ENCODE peak calls at places on chromosomes 6 and 20, in four cellular contexts. T is HCT116, X is A549, Y is pancreas. W is an unnamed sample.

GRCh38 chr6:56642366-56643261 is at the start of gene DST:
- DNase-seq in T (no peak), X (peak; percentile 66), Y (no peak), W (no peak)

GRCh38 chr20:63281741-63282665 is 9.4 kb downstream of the ARFGAP1 start:
- DNase-seq in T (no peak), X (no peak), Y (no peak), W (no peak)

GRCh38 chr6:110822248-110822647 is 7.0 kb upstream of the CDK19 start:
- DNase-seq in T (no peak), X (no peak), Y (no peak), W (no peak)

GRCh38 chr6:93684339-93684738 is 265.0 kb upstream of the EPHA7 start:
- DNase-seq in T (no peak), X (no peak), Y (no peak), W (no peak)

GRCh38 chr20:25867776-25868649 is 171.4 kb upstream of the ZNF337 start:
- DNase-seq in T (no peak), X (peak; percentile 78), Y (peak; percentile 73), W (peak; percentile 74)

GRCh38 chr20:21109144-21109543 is 3.0 kb upstream of the LINC00237 start:
- DNase-seq in T (no peak), X (no peak), Y (no peak), W (no peak)

GRCh38 chr6:11613858-11614257 is 76.3 kb downstream of the TMEM170B start:
- DNase-seq in T (peak; percentile 8), X (peak; percentile 57), Y (no peak), W (no peak)

GRCh38 chr6:170136541-170137175 is 154.2 kb downstream of the DLL1 start:
- DNase-seq in T (no peak), X (no peak), Y (peak; percentile 1), W (no peak)

GRCh38 chr6:84282566-84282965 is 55.1 kb upstream of the CEP162 start:
- DNase-seq in T (no peak), X (no peak), Y (no peak), W (no peak)

GRCh38 chr6:148857817-148858390 is 111.1 kb downstream of the UST start:
- DNase-seq in T (no peak), X (no peak), Y (no peak), W (no peak)

GRCh38 chr20:7930386-7930785 is 9.9 kb downstream of the HAO1 start:
- DNase-seq in T (no peak), X (no peak), Y (no peak), W (no peak)

GRCh38 chr20:32971703-32972161 is 32.5 kb downstream of the SUN5 start:
- DNase-seq in T (no peak), X (no peak), Y (no peak), W (no peak)

GRCh38 chr6:134347916-134348805 is 30.2 kb upstream of the SGK1 start:
- DNase-seq in T (no peak), X (no peak), Y (no peak), W (no peak)

GRCh38 chr6:53547166-53547814 is 2.4 kb upstream of the GCLC start:
- DNase-seq in T (no peak), X (no peak), Y (peak; percentile 39), W (no peak)

GRCh38 chr20:40532103-40532502 is 156.9 kb downstream of the MAFB start:
- DNase-seq in T (peak; percentile 48), X (peak; percentile 43), Y (no peak), W (no peak)

GRCh38 chr6:50116797-50117542 is 67.2 kb upstream of the DEFB112 start:
- DNase-seq in T (no peak), X (no peak), Y (no peak), W (no peak)

GRCh38 chr6:152605342-152605741 is 31.8 kb downstream of the SYNE1 start:
- DNase-seq in T (no peak), X (no peak), Y (no peak), W (no peak)

GRCh38 chr6:135537782-135538301 is 40.3 kb upstream of the AHI1 start:
- DNase-seq in T (peak; percentile 34), X (peak; percentile 20), Y (no peak), W (no peak)

GRCh38 chr20:36815454-36816091 is 42.0 kb upstream of the DSN1 start:
- DNase-seq in T (no peak), X (no peak), Y (no peak), W (no peak)

GRCh38 chr6:5453531-5453930 is 192.2 kb downstream of the FARS2 start:
- DNase-seq in T (no peak), X (no peak), Y (peak; percentile 14), W (no peak)

GRCh38 chr6:111307275-111307858 is 175.7 kb downstream of the REV3L start:
- DNase-seq in T (no peak), X (no peak), Y (no peak), W (no peak)

GRCh38 chr20:40416274-40416673 is 272.8 kb downstream of the MAFB start:
- DNase-seq in T (no peak), X (no peak), Y (no peak), W (no peak)

GRCh38 chr20:38873050-38873581 is 53.1 kb upstream of the FAM83D start:
- DNase-seq in T (no peak), X (no peak), Y (no peak), W (no peak)

GRCh38 chr20:57647006-57647932 is 27.0 kb upstream of the ZBP1 start:
- DNase-seq in T (no peak), X (no peak), Y (no peak), W (no peak)

GRCh38 chr20:37282558-37282957 is 6.9 kb upstream of the MANBAL start:
- DNase-seq in T (no peak), X (peak; percentile 79), Y (no peak), W (peak; percentile 65)

GRCh38 chr6:116536216-116536621 is 9.3 kb downstream of the TRAPPC3L start:
- DNase-seq in T (peak; percentile 64), X (peak; percentile 57), Y (no peak), W (no peak)

GRCh38 chr20:64254156-64254555 is 1.4 kb upstream of the PCMTD2 start:
- DNase-seq in T (no peak), X (no peak), Y (no peak), W (no peak)

GRCh38 chr20:25274891-25275812 is 27.3 kb downstream of the PYGB start:
- DNase-seq in T (no peak), X (no peak), Y (peak; percentile 1), W (peak; percentile 13)

GRCh38 chr6:109524129-109524528 is 41.1 kb upstream of the ZBTB24 start:
- DNase-seq in T (no peak), X (no peak), Y (no peak), W (no peak)

GRCh38 chr6:111559193-111560097 is 46.2 kb downstream of the TRAF3IP2 start:
- DNase-seq in T (no peak), X (no peak), Y (peak; percentile 34), W (peak; percentile 67)

GRCh38 chr20:34553366-34553867 is 5.1 kb upstream of the MAP1LC3A start:
- DNase-seq in T (no peak), X (no peak), Y (peak; percentile 82), W (no peak)

GRCh38 chr20:41697861-41698559 is 79.8 kb upstream of the CHD6 start:
- DNase-seq in T (no peak), X (peak; percentile 31), Y (no peak), W (no peak)

GRCh38 chr6:54074591-54075195 is 36.5 kb upstream of the MLIP start:
- DNase-seq in T (no peak), X (no peak), Y (no peak), W (no peak)

GRCh38 chr20:47652794-47653193 is 132.5 kb downstream of the SULF2 start:
- DNase-seq in T (no peak), X (no peak), Y (no peak), W (no peak)

GRCh38 chr6:158869604-158870417 is 50.6 kb upstream of the EZR start:
- DNase-seq in T (peak; percentile 99), X (peak; percentile 97), Y (peak; percentile 94), W (peak; percentile 74)

DNA sequence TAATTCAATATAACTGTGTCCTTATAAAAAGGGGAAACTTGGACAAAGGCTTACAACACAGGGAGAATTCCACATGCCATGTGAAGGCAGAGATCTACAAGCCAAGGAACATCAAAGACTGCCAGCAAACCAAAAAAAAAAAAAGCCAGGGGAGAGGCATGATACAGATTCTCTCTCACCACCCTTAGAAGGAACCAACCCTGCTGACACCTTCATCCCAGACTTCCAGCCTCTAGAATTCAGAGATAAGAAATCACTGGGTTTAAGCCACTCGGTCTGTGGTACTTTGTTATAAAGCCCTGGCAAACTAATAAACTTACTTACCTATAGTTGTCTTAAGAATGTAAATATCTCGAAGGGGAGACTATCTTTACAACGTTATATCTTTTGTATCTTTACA is 4.4 kb downstream of the SERINC3 start:
- DNase-seq in T (no peak), X (no peak), Y (no peak), W (no peak)
- H3K4me1 ChIP-seq in T (peaks cover 3% of the 10 kb centered on the region), X (peaks cover 12% of the 10 kb centered on the region), Y (peaks cover 24% of the 10 kb centered on the region), W (peaks cover 9% of the 10 kb centered on the region)

DNA sequence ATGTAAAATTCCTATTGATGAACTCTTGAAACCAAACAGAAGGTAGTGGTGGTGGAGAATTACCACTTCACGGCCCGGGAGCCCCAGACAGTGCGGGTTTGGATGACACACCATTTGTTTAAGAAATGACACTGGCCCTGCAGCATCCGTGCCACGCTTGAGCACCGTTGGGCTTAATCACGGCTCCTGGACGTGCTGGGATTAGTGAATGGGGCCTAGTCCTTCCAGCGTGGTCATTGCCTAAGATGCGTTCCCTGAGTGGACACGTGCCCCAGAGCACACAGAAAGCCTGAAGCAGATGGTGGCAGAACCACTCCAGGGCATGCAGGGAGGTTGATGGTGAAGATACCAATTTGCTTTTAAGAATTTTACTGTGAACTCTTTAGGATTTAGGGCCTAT is 14.5 kb downstream of the STX16 start:
- DNase-seq in T (no peak), X (no peak), Y (no peak), W (no peak)
- H3K4me1 ChIP-seq in T (no peaks in the 10 kb centered on the region), X (no peaks in the 10 kb centered on the region), Y (no peaks in the 10 kb centered on the region), W (no peaks in the 10 kb centered on the region)

DNA sequence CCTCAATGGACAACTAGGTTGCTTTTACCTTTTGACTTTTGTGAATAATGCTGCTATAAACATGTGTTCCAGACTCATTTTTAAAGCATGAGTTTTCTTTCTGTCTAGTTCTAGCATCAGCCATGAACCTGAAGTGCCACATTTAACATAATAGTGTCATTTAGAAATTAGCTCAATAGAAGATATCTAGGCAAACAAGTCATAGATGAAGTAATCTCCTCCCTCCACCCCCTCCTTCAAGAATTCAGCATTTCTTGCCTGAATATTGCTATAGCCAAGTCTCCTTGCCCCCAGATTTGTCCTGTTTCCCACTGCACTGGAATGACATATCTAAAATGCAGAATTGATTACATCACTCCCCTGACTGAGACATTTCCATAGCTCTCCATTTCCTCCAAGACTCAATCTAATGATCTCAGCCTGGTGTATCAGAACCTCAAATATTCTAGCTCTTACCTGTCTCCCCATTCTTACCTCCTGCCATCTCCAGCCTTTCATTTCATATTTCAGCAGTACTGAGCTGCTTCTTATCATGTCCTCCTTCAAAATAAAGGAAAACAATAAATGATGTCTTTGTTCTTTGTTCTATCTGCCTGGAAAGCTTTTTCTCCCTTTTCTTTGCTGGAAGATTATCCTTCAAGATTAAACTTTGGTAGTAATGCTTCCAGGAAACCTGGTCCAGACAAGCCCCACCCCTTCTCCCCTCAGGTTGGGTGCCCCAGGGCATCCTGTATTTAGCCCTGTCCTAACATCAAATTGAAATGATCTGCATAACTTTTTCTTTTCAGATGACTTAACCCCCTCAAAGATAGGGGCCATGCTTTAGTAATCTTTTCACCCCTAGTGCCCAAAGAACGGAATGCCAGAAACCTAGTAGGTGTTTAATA is 135.1 kb upstream of the BACH2 start:
- DNase-seq in T (no peak), X (no peak), Y (no peak), W (no peak)
- H3K4me1 ChIP-seq in T (no peaks in the 10 kb centered on the region), X (no peaks in the 10 kb centered on the region), Y (no peaks in the 10 kb centered on the region), W (no peaks in the 10 kb centered on the region)

DNA sequence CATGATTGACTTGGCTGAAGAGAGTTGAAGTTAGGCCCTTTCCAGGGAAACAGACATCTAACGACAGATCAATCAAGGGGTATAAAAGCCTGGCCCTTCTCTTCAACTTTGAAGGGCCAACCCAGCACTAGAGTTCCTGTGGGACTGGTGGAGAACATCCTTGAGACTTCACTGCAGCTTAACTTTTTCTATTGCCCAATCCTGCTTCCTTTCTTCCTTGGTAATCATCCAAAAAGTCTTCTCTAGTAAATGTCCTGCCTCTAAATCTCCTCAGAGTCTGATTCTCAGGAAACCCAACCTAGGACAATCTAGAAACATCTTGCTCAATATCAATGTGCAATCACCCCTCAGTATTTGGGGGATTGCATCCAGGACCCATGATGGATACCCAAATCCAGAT is 1.9 kb downstream of the MKKS start:
- DNase-seq in T (no peak), X (no peak), Y (no peak), W (no peak)
- H3K4me1 ChIP-seq in T (peaks cover 5% of the 10 kb centered on the region), X (peaks cover 64% of the 10 kb centered on the region), Y (no peaks in the 10 kb centered on the region), W (no peaks in the 10 kb centered on the region)

W was measured in uterus.